ENCODE peak calls at places on chromosomes 6 and 20, in six cellular contexts. O is AG04450, Z is MM.1S, X is small intestine, C is PC-3, K is aorta. S is an unnamed sample.

GRCh38 chr6:165834613-165835259 is 171.7 kb upstream of the PDE10A start:
- DNase-seq in O (no peak), Z (no peak), X (peak; percentile 66), C (peak; percentile 49), K (no peak), S (no peak)

GRCh38 chr20:9408422-9409300 is 105.7 kb upstream of the LAMP5 start:
- DNase-seq in O (no peak), Z (no peak), X (no peak), C (peak; percentile 70), K (no peak), S (no peak)

GRCh38 chr6:134529921-134530320 is 212.0 kb upstream of the SGK1 start:
- DNase-seq in O (no peak), Z (no peak), X (no peak), C (peak; percentile 28), K (no peak), S (no peak)

GRCh38 chr20:48803522-48804053 is 24.2 kb downstream of the PREX1 start:
- DNase-seq in O (no peak), Z (no peak), X (no peak), C (no peak), K (no peak), S (no peak)

GRCh38 chr6:15461127-15461944 is 201.5 kb downstream of the DTNBP1 start:
- DNase-seq in O (no peak), Z (no peak), X (peak; percentile 37), C (peak; percentile 52), K (no peak), S (no peak)

GRCh38 chr6:7919871-7920270 is 9.3 kb upstream of the TXNDC5 start:
- DNase-seq in O (no peak), Z (no peak), X (peak; percentile 53), C (peak; percentile 89), K (no peak), S (no peak)

GRCh38 chr6:168837231-168837903 is 396.4 kb downstream of the SMOC2 start:
- DNase-seq in O (no peak), Z (no peak), X (no peak), C (no peak), K (no peak), S (no peak)

GRCh38 chr6:51025082-51025777 is 206.6 kb downstream of the TFAP2B start:
- DNase-seq in O (no peak), Z (no peak), X (no peak), C (peak; percentile 97), K (no peak), S (no peak)

GRCh38 chr6:166633732-166634535 is 6.9 kb upstream of the RPS6KA2 start:
- DNase-seq in O (no peak), Z (peak; percentile 73), X (no peak), C (peak; percentile 47), K (peak; percentile 70), S (no peak)

GRCh38 chr6:1215023-1215422 is 96.9 kb upstream of the FOXQ1 start:
- DNase-seq in O (no peak), Z (no peak), X (no peak), C (no peak), K (no peak), S (no peak)

GRCh38 chr20:22716824-22717351 is 132.5 kb upstream of the FOXA2 start:
- DNase-seq in O (no peak), Z (no peak), X (no peak), C (peak; percentile 58), K (no peak), S (no peak)

GRCh38 chr6:101435028-101435427 is 41.5 kb downstream of the GRIK2 start:
- DNase-seq in O (no peak), Z (no peak), X (no peak), C (no peak), K (no peak), S (no peak)

GRCh38 chr6:69693749-69694148 is 103.1 kb downstream of the LMBRD1 start:
- DNase-seq in O (no peak), Z (no peak), X (no peak), C (no peak), K (no peak), S (no peak)

GRCh38 chr6:107931894-107932293 is 26.1 kb downstream of the SEC63 start:
- DNase-seq in O (no peak), Z (no peak), X (no peak), C (no peak), K (no peak), S (no peak)

GRCh38 chr20:37669062-37669772 is 24.6 kb upstream of the CTNNBL1 start:
- DNase-seq in O (no peak), Z (no peak), X (no peak), C (peak; percentile 63), K (no peak), S (no peak)

GRCh38 chr6:150018846-150019580 is 6.3 kb downstream of the RAET1L start:
- DNase-seq in O (no peak), Z (no peak), X (no peak), C (no peak), K (no peak), S (no peak)

GRCh38 chr20:50682947-50683530 is 8.3 kb downstream of the RIPOR3 start:
- DNase-seq in O (no peak), Z (no peak), X (peak; percentile 87), C (no peak), K (no peak), S (no peak)

GRCh38 chr20:62143118-62143975 is at the start of the genes PSMA7 and SS18L1:
- DNase-seq in O (no peak), Z (peak; percentile 91), X (peak; percentile 88), C (peak; percentile 89), K (peak; percentile 92), S (peak; percentile 80)

GRCh38 chr6:98014791-98015201 is 731.8 kb upstream of the MMS22L start:
- DNase-seq in O (no peak), Z (no peak), X (no peak), C (no peak), K (no peak), S (no peak)

GRCh38 chr20:25341716-25342680 is 48.6 kb downstream of the ABHD12 start:
- DNase-seq in O (no peak), Z (peak; percentile 80), X (no peak), C (peak; percentile 22), K (no peak), S (no peak)

GRCh38 chr20:6081236-6081635 is 27.4 kb upstream of the LRRN4 start:
- DNase-seq in O (no peak), Z (no peak), X (no peak), C (peak; percentile 23), K (no peak), S (no peak)

GRCh38 chr6:152716322-152716721 is 18.6 kb downstream of the MYCT1 start:
- DNase-seq in O (no peak), Z (no peak), X (no peak), C (peak; percentile 17), K (no peak), S (no peak)

GRCh38 chr6:38012573-38012972 is 193.0 kb downstream of the ZFAND3 start:
- DNase-seq in O (peak; percentile 27), Z (peak; percentile 11), X (peak; percentile 51), C (peak; percentile 67), K (no peak), S (no peak)

GRCh38 chr6:45667265-45667664 is 289.5 kb upstream of the SUPT3H start:
- DNase-seq in O (no peak), Z (no peak), X (no peak), C (no peak), K (no peak), S (no peak)

GRCh38 chr20:63775096-63775978 is 35.8 kb downstream of the SLC2A4RG start:
- DNase-seq in O (no peak), Z (no peak), X (no peak), C (no peak), K (no peak), S (no peak)

GRCh38 chr6:88662653-88663174 is 300.7 kb downstream of the RNGTT start:
- DNase-seq in O (no peak), Z (no peak), X (no peak), C (no peak), K (no peak), S (no peak)

GRCh38 chr6:88665131-88665530 is 298.3 kb downstream of the RNGTT start:
- DNase-seq in O (no peak), Z (no peak), X (no peak), C (no peak), K (no peak), S (no peak)

GRCh38 chr6:88663801-88664200 is 299.6 kb downstream of the RNGTT start:
- DNase-seq in O (no peak), Z (no peak), X (no peak), C (no peak), K (no peak), S (no peak)

GRCh38 chr6:88662163-88662580 is 301.2 kb downstream of the RNGTT start:
- DNase-seq in O (no peak), Z (no peak), X (peak; percentile 76), C (no peak), K (no peak), S (no peak)

DNA sequence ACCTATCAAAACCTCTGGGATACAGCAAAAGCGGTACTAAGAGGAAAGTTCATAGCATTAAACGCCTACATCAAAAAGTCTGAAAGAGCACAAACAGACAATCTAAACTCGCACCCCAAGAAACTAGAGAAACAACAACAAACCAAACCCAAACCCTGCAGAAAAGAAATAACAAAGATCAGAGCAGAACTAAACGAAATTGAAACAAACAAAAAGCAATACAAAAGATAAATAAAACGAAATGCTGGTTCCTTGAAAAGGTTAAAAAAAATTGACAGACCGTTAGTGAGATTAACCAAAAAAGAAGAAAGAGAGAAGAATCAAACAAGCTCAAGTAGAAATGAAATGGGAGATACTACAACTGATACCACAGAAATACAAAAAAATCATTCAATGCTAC is 302.3 kb downstream of the RNGTT start:
- DNase-seq in O (no peak), Z (no peak), X (no peak), C (no peak), K (no peak), S (no peak)
- H3K9me3 ChIP-seq in O (peaks cover 10% of the 10 kb centered on the region), Z (no peaks in the 10 kb centered on the region), X (no peaks in the 10 kb centered on the region), C (no peaks in the 10 kb centered on the region), K (peaks cover 6% of the 10 kb centered on the region), S (peaks cover 7% of the 10 kb centered on the region)

GRCh38 chr6:144362042-144363018 is 77.2 kb downstream of the UTRN start:
- DNase-seq in O (no peak), Z (no peak), X (no peak), C (no peak), K (no peak), S (no peak)
- H3K9me3 ChIP-seq in O (no peaks in the 10 kb centered on the region), Z (no peaks in the 10 kb centered on the region), X (no peaks in the 10 kb centered on the region), C (no peaks in the 10 kb centered on the region), K (no peaks in the 10 kb centered on the region), S (no peaks in the 10 kb centered on the region)

DNA sequence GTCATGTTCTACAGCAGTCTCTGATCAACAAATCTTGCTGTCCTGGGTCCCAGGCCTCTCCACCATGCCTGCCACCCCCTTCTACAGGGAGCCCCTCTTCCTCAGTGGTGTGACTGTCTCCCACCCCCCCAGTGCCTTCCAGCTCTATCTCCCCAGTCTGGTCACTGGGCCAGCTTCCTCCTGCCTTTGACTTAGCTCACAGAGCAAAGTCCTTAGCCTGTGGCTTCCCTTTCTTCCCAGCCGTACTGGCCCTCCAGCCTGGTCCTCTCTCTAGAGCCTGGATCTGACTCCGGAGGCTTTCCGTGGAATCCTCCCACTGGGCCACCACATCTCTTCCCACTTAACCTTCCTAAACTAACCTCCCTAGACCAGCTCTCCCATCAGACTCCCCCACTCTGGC is 17.0 kb downstream of the MAPK13 start:
- DNase-seq in O (no peak), Z (no peak), X (peak; percentile 60), C (no peak), K (no peak), S (no peak)
- H3K9me3 ChIP-seq in O (no peaks in the 10 kb centered on the region), Z (no peaks in the 10 kb centered on the region), X (no peaks in the 10 kb centered on the region), C (no peaks in the 10 kb centered on the region), K (no peaks in the 10 kb centered on the region), S (peaks cover 4% of the 10 kb centered on the region)

DNA sequence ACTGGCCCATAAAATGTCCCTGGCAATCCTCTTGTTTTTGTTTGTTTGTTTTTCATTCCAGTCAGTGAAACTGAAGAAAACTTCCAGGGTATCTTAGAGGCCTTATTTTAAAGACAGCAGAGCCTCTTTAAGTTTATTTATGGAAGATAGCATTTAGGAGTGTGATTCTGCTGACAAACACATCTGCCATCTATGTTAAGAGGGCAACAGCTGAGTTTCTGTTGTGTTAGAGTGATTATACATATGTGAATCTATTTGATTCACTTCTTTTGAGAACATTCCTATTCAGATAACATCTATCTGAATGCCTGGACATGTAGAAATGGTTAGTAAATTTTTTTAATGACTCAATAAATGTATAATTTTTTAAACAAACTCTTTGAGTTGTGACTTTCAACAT is 812.5 kb downstream of the TENT5A start:
- DNase-seq in O (no peak), Z (no peak), X (no peak), C (no peak), K (no peak), S (no peak)
- H3K9me3 ChIP-seq in O (peaks cover 6% of the 10 kb centered on the region), Z (no peaks in the 10 kb centered on the region), X (no peaks in the 10 kb centered on the region), C (no peaks in the 10 kb centered on the region), K (no peaks in the 10 kb centered on the region), S (no peaks in the 10 kb centered on the region)

S was measured in T-helper 17 cell.